ENCODE peak calls at places on chromosomes 13 and 19, in nine cellular contexts. E is upper lobe of right lung; S is BE2C; N is fibroblast of lung; G is adrenal gland; A is CD8-positive, alpha-beta memory T cell; Z is neuronal stem cell; O is heart right ventricle; T is transverse colon. R is an unnamed sample.

GRCh38 chr13:75326173-75327131 is 155.5 kb downstream of the TBC1D4 start:
- DNase-seq in E (no peak), S (peak; percentile 41), N (peak; percentile 32), G (no peak), A (peak; percentile 72), Z (no peak), O (no peak), T (no peak), R (no peak)

GRCh38 chr19:33435706-33436359 is 62.3 kb downstream of the CEBPG start:
- DNase-seq in E (no peak), S (no peak), N (no peak), G (no peak), A (no peak), Z (no peak), O (no peak), T (no peak), R (no peak)

GRCh38 chr19:2246801-2247361 is 2.2 kb upstream of the AMH start:
- DNase-seq in E (no peak), S (no peak), N (peak; percentile 57), G (peak; percentile 76), A (no peak), Z (no peak), O (peak; percentile 73), T (no peak), R (no peak)

GRCh38 chr13:54210397-54211050 is 1181.9 kb downstream of the OLFM4 start:
- DNase-seq in E (no peak), S (no peak), N (no peak), G (no peak), A (no peak), Z (no peak), O (no peak), T (no peak), R (no peak)

GRCh38 chr19:40726279-40726678 is 9.4 kb downstream of the ITPKC start:
- DNase-seq in E (no peak), S (no peak), N (peak; percentile 42), G (no peak), A (no peak), Z (no peak), O (no peak), T (no peak), R (no peak)

GRCh38 chr19:47713046-47714021 is at the start of gene EHD2:
- DNase-seq in E (peak; percentile 86), S (peak; percentile 70), N (peak; percentile 87), G (peak; percentile 73), A (no peak), Z (no peak), O (peak; percentile 86), T (peak; percentile 50), R (peak; percentile 67)

GRCh38 chr19:1455336-1456120 is 5.6 kb downstream of the APC2 start:
- DNase-seq in E (no peak), S (peak; percentile 88), N (peak; percentile 55), G (peak; percentile 73), A (peak; percentile 45), Z (no peak), O (no peak), T (peak; percentile 83), R (peak; percentile 85)

GRCh38 chr13:95354680-95355487 is 53.6 kb upstream of the ABCC4 start:
- DNase-seq in E (no peak), S (no peak), N (no peak), G (no peak), A (no peak), Z (peak; percentile 31), O (no peak), T (no peak), R (no peak)

GRCh38 chr13:73661687-73662425 is 472.3 kb downstream of the KLF12 start:
- DNase-seq in E (no peak), S (no peak), N (no peak), G (no peak), A (no peak), Z (no peak), O (no peak), T (no peak), R (no peak)

GRCh38 chr13:99418663-99419140 is 82.6 kb upstream of the TM9SF2 start:
- DNase-seq in E (peak; percentile 20), S (no peak), N (no peak), G (no peak), A (no peak), Z (no peak), O (no peak), T (no peak), R (no peak)

GRCh38 chr13:113041293-113041690 is 64.3 kb upstream of the F7 start:
- DNase-seq in E (no peak), S (no peak), N (no peak), G (no peak), A (no peak), Z (no peak), O (no peak), T (no peak), R (no peak)

GRCh38 chr19:46746281-46746965 is at the start of gene STRN4:
- DNase-seq in E (peak; percentile 81), S (peak; percentile 71), N (no peak), G (no peak), A (peak; percentile 51), Z (peak; percentile 47), O (peak; percentile 63), T (peak; percentile 57), R (peak; percentile 78)

GRCh38 chr19:49924004-49924880 is 4.8 kb upstream of the ATF5 start:
- DNase-seq in E (no peak), S (peak; percentile 40), N (peak; percentile 39), G (no peak), A (no peak), Z (no peak), O (no peak), T (peak; percentile 33), R (no peak)

GRCh38 chr19:55146078-55146647 is 2.8 kb downstream of the TNNT1 start:
- DNase-seq in E (no peak), S (no peak), N (no peak), G (no peak), A (no peak), Z (no peak), O (no peak), T (no peak), R (no peak)

GRCh38 chr13:97849305-97849704 is 104.2 kb upstream of the IPO5 start:
- DNase-seq in E (no peak), S (no peak), N (peak; percentile 37), G (no peak), A (no peak), Z (peak; percentile 4), O (no peak), T (no peak), R (no peak)

GRCh38 chr13:108268713-108269112 is 805 bp upstream of the TNFSF13B start:
- DNase-seq in E (no peak), S (no peak), N (no peak), G (no peak), A (no peak), Z (no peak), O (no peak), T (no peak), R (no peak)

GRCh38 chr19:49920624-49921363 is 8.2 kb upstream of the ATF5 start:
- DNase-seq in E (no peak), S (no peak), N (no peak), G (no peak), A (no peak), Z (no peak), O (no peak), T (peak; percentile 24), R (no peak)

GRCh38 chr19:47699360-47699917 is 13.8 kb upstream of the EHD2 start:
- DNase-seq in E (no peak), S (peak; percentile 80), N (no peak), G (peak; percentile 78), A (no peak), Z (peak; percentile 37), O (no peak), T (peak; percentile 52), R (peak; percentile 71)

GRCh38 chr19:4908311-4908710 is 990 bp upstream of the UHRF1 start:
- DNase-seq in E (no peak), S (no peak), N (no peak), G (no peak), A (no peak), Z (no peak), O (no peak), T (no peak), R (no peak)

GRCh38 chr19:8392017-8392591 is 1.9 kb downstream of the RAB11B start:
- DNase-seq in E (peak; percentile 70), S (no peak), N (peak; percentile 43), G (peak; percentile 82), A (no peak), Z (no peak), O (peak; percentile 50), T (no peak), R (no peak)

GRCh38 chr19:8396185-8396562 is 6.0 kb downstream of the RAB11B start:
- DNase-seq in E (no peak), S (no peak), N (no peak), G (no peak), A (no peak), Z (no peak), O (no peak), T (no peak), R (no peak)

GRCh38 chr19:8393192-8393870 is 3.2 kb downstream of the RAB11B start:
- DNase-seq in E (no peak), S (no peak), N (no peak), G (peak; percentile 47), A (no peak), Z (no peak), O (no peak), T (no peak), R (no peak)

GRCh38 chr19:8395621-8396082 is 5.5 kb downstream of the RAB11B start:
- DNase-seq in E (no peak), S (no peak), N (no peak), G (no peak), A (no peak), Z (no peak), O (no peak), T (no peak), R (no peak)

GRCh38 chr19:8393871-8394250 is 3.7 kb downstream of the RAB11B start:
- DNase-seq in E (no peak), S (no peak), N (no peak), G (peak; percentile 51), A (no peak), Z (no peak), O (no peak), T (no peak), R (no peak)
- H3K4me1 ChIP-seq in E (peaks cover 74% of the 10 kb centered on the region), S (peaks cover 7% of the 10 kb centered on the region), N (peaks cover 8% of the 10 kb centered on the region), G (peaks cover 68% of the 10 kb centered on the region), A (peaks cover 23% of the 10 kb centered on the region), Z (peaks cover 5% of the 10 kb centered on the region), O (peaks cover 79% of the 10 kb centered on the region), T (peaks cover 24% of the 10 kb centered on the region), R (peaks cover 66% of the 10 kb centered on the region)

GRCh38 chr19:18486746-18487145 is 35.1 kb downstream of the ELL start:
- DNase-seq in E (no peak), S (no peak), N (no peak), G (no peak), A (no peak), Z (no peak), O (no peak), T (no peak), R (no peak)
- H3K4me1 ChIP-seq in E (peaks cover 76% of the 10 kb centered on the region), S (peaks cover 14% of the 10 kb centered on the region), N (peaks cover 6% of the 10 kb centered on the region), G (peaks cover 72% of the 10 kb centered on the region), A (peaks cover 48% of the 10 kb centered on the region), Z (peaks cover 9% of the 10 kb centered on the region), O (peaks cover 75% of the 10 kb centered on the region), T (peaks cover 48% of the 10 kb centered on the region), R (peaks cover 4% of the 10 kb centered on the region)

GRCh38 chr13:42380420-42381164 is 108.6 kb downstream of the AKAP11 start:
- DNase-seq in E (no peak), S (no peak), N (no peak), G (no peak), A (no peak), Z (no peak), O (no peak), T (no peak), R (no peak)
- H3K4me1 ChIP-seq in E (no peaks in the 10 kb centered on the region), S (no peaks in the 10 kb centered on the region), N (no peaks in the 10 kb centered on the region), G (no peaks in the 10 kb centered on the region), A (peaks cover 17% of the 10 kb centered on the region), Z (no peaks in the 10 kb centered on the region), O (no peaks in the 10 kb centered on the region), T (no peaks in the 10 kb centered on the region), R (peaks cover 7% of the 10 kb centered on the region)

GRCh38 chr13:111152836-111153235 is 37.7 kb downstream of the ARHGEF7 start:
- DNase-seq in E (no peak), S (no peak), N (no peak), G (peak; percentile 58), A (no peak), Z (peak; percentile 4), O (no peak), T (no peak), R (no peak)
- H3K4me1 ChIP-seq in E (peaks cover 19% of the 10 kb centered on the region), S (no peaks in the 10 kb centered on the region), N (peaks cover 5% of the 10 kb centered on the region), G (peaks cover 43% of the 10 kb centered on the region), A (peaks cover 24% of the 10 kb centered on the region), Z (peaks cover 4% of the 10 kb centered on the region), O (peaks cover 34% of the 10 kb centered on the region), T (peaks cover 25% of the 10 kb centered on the region), R (no peaks in the 10 kb centered on the region)